ENCODE peak calls at places on chromosomes 7 and 10, in six cellular contexts. S is naive thymus-derived CD4-positive, alpha-beta T cell; E is fibroblast of pulmonary artery; H is foreskin fibroblast; O is tibial nerve; K is IMR-90. N is an unnamed sample.

GRCh38 chr10:77553966-77554365 is 83.6 kb downstream of the KCNMA1 start:
- DNase-seq in K (no peak), O (no peak), S (no peak), H (no peak), E (no peak), N (no peak)

GRCh38 chr7:123639646-123640045 is 16.0 kb upstream of the LMOD2 start:
- DNase-seq in E (no peak), O (no peak), S (no peak), K (no peak), H (no peak), N (no peak)

GRCh38 chr10:62231371-62231770 is 37.3 kb downstream of the RTKN2 start:
- DNase-seq in K (peak; percentile 92), S (no peak), O (no peak), E (peak; percentile 91), H (peak; percentile 65), N (no peak)

GRCh38 chr10:17179002-17179401 is 22.5 kb downstream of the TRDMT1 start:
- DNase-seq in K (peak; percentile 40), S (no peak), O (no peak), E (peak; percentile 49), H (no peak), N (no peak)

GRCh38 chr7:27839099-27839498 is 99.1 kb downstream of the TAX1BP1 start:
- DNase-seq in H (no peak), E (no peak), S (no peak), O (no peak), K (no peak), N (no peak)

GRCh38 chr7:113548561-113548960 is 370.2 kb downstream of the PPP1R3A start:
- DNase-seq in E (no peak), S (no peak), H (no peak), O (no peak), K (no peak), N (no peak)

GRCh38 chr7:57789130-57789529 is 339.2 kb downstream of the ZNF716 start:
- DNase-seq in E (no peak), S (no peak), K (no peak), H (no peak), O (no peak), N (no peak)

GRCh38 chr10:49164587-49165188 is 23.5 kb downstream of the TMEM273 start:
- DNase-seq in E (peak; percentile 40), O (no peak), H (no peak), K (peak; percentile 35), S (no peak), N (peak; percentile 31)

GRCh38 chr7:45622058-45622457 is 47.9 kb downstream of the ADCY1 start:
- DNase-seq in S (no peak), K (no peak), E (no peak), H (no peak), O (no peak), N (no peak)

GRCh38 chr7:42691030-42691639 is 220.7 kb downstream of the C7orf25 start:
- DNase-seq in H (peak; percentile 63), E (peak; percentile 84), O (peak; percentile 20), S (no peak), K (peak; percentile 39), N (peak; percentile 27)

GRCh38 chr7:47444376-47445098 is 137.4 kb downstream of the TNS3 start:
- DNase-seq in O (peak; percentile 40), H (no peak), K (no peak), S (no peak), E (peak; percentile 47), N (no peak)

GRCh38 chr10:91880310-91880709 is 29.0 kb downstream of the FGFBP3 start:
- DNase-seq in H (no peak), K (no peak), O (no peak), S (no peak), E (no peak), N (peak; percentile 22)

GRCh38 chr7:562394-562675 is 42.7 kb upstream of the PDGFA start:
- DNase-seq in S (no peak), H (no peak), K (no peak), E (no peak), O (no peak), N (no peak)

GRCh38 chr7:27929127-27929526 is 189.2 kb downstream of the TAX1BP1 start:
- DNase-seq in S (no peak), K (no peak), H (no peak), O (no peak), E (no peak), N (no peak)

GRCh38 chr7:101630591-101630990 is 1.5 kb upstream of the MYL10 start:
- DNase-seq in O (no peak), S (no peak), E (peak; percentile 16), H (no peak), K (peak; percentile 18), N (no peak)

GRCh38 chr10:125057158-125058001 is 103.0 kb downstream of the CTBP2 start:
- DNase-seq in S (no peak), K (peak; percentile 99), E (peak; percentile 98), O (peak; percentile 76), H (peak; percentile 98), N (peak; percentile 58)

GRCh38 chr10:63520463-63521388 is 475 bp upstream of the REEP3 start:
- DNase-seq in H (peak; percentile 68), E (peak; percentile 72), K (peak; percentile 28), O (no peak), S (peak; percentile 34), N (peak; percentile 64)

GRCh38 chr10:113941140-113941539 is 86.7 kb downstream of the NHLRC2 start:
- DNase-seq in S (no peak), E (no peak), O (no peak), K (no peak), H (no peak), N (no peak)

DNA sequence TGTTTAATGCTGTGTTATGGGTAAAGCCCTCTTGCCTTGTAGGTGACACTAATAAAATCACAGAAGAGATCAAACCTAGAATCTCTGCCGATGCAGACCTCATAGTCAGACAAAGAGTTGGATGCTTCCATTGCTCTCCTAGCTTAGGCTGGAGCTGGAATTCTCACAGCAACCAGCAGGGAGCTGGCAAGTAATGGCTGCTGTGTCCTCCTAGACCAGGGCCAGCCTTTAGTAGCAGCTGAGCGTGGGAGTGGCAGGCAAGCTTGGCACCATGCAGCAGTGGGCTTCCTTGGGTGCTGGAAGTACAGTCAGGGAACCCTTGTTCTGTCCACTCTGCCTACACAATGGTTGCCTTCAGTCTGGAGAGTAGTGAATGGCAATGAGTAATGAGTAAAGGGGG is 598.3 kb upstream of the GALNT17 start:
- DNase-seq in E (no peak), H (no peak), K (no peak), S (no peak), O (no peak), N (no peak)
- H3K4me3 ChIP-seq in E (no peak overlapping the region), H (no peak overlapping the region), K (no peak overlapping the region), S (no peak overlapping the region), O (no peak overlapping the region), N (no peak overlapping the region)

GRCh38 chr7:131357282-131357880 is 29.7 kb downstream of the MKLN1 start:
- DNase-seq in H (no peak), S (no peak), K (no peak), O (no peak), E (no peak), N (no peak)
- H3K4me3 ChIP-seq in H (no peak overlapping the region), S (no peak overlapping the region), K (no peak overlapping the region), O (no peak overlapping the region), E (no peak overlapping the region), N (no peak overlapping the region)

GRCh38 chr7:31937982-31938381 is 132.2 kb downstream of the PDE1C start:
- DNase-seq in O (no peak), K (no peak), S (no peak), H (no peak), E (no peak), N (no peak)

GRCh38 chr7:31938650-31939049 is 131.6 kb downstream of the PDE1C start:
- DNase-seq in O (no peak), H (no peak), K (peak; percentile 45), E (no peak), S (no peak), N (no peak)

GRCh38 chr7:31939076-31939475 is 131.1 kb downstream of the PDE1C start:
- DNase-seq in K (no peak), H (no peak), S (no peak), E (no peak), O (no peak), N (no peak)

GRCh38 chr7:31935671-31936070 is 134.5 kb downstream of the PDE1C start:
- DNase-seq in K (no peak), H (no peak), E (no peak), S (no peak), O (no peak), N (no peak)

DNA sequence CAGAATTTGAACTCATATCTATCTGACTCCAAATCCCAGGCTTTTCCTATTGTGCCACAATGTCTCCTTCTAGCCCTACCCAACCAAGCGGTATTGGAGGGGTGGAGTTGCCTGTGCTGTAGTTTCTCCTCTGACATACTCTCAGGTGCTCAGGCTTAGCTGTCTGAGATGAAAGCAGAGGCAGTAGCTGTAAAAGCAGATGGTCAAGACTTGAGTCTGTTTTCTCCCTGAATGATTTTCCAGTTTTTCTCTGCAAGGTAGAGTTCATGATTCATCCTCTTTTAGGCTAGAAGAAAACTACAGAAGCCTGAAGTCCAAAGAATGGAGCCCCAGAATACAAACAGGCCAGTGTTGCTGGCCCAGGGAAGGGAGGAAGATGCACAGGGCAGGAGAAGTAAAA is 130.0 kb downstream of the PDE1C start:
- DNase-seq in H (no peak), K (no peak), O (no peak), S (no peak), E (no peak), N (no peak)
- H3K4me3 ChIP-seq in H (no peak overlapping the region), K (no peak overlapping the region), O (no peak overlapping the region), S (no peak overlapping the region), E (no peak overlapping the region), N (no peak overlapping the region)

GRCh38 chr7:2794836-2795636 is 49.1 kb downstream of the GNA12 start:
- DNase-seq in H (no peak), K (no peak), O (no peak), E (no peak), S (no peak), N (no peak)

GRCh38 chr7:2799253-2799652 is 44.9 kb downstream of the GNA12 start:
- DNase-seq in O (no peak), K (no peak), S (no peak), E (no peak), H (no peak), N (no peak)

GRCh38 chr7:2798669-2799068 is 45.4 kb downstream of the GNA12 start:
- DNase-seq in S (no peak), K (no peak), O (no peak), H (no peak), E (no peak), N (no peak)

GRCh38 chr7:2795906-2796305 is 48.2 kb downstream of the GNA12 start:
- DNase-seq in S (no peak), O (no peak), E (no peak), K (no peak), H (no peak), N (no peak)

DNA sequence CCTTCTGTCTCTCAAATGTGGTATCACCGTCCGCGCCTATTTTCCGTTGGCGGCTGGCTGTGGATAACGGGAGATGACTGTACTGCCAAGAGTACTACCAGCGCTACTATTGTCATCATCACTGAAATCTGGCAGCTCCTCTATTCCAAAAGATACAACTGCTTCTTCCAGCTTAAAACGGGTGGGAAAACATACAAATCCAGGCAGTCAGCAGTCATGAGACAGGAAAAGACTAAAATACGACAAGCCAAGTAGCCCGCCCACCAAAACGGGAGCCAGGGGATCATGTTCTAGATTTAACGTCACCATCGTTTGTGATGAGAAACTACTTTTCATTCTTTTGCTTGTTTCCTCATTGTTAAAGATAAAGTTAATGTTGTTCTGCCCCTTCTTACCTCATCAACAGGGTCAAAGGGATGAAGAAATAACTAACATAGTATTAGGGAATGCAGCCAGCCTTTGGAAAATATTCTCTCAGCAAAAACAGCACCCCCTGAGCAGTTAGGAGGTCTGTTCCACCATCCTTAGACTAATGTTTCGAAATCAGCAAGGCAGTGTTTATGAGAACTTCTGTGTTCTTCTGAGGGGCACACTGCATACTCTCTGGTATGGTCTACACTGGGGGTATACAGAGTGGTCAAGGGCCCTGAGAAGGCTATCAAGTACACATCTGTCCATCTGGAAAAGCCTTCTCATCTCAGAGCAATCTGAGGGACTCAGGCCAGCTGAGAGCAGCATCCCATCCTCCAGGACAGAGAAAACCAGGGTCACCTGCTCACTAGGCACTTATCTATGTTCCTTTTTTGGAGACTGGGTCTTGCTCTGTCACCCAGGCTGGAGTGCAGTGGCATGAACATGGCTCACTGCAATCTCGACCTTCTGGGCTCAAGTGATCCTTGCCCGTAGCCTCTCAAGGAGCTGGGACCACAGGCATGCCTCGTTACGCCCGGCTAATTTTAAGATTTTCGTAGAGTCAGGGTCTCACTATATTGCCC is 47.5 kb downstream of the GNA12 start:
- DNase-seq in E (peak; percentile 99), S (no peak), K (peak; percentile 94), O (peak; percentile 80), H (peak; percentile 34), N (peak; percentile 43)
- H3K4me3 ChIP-seq in E (peak overlapping the region; percentile 12), S (no peak overlapping the region), K (no peak overlapping the region), O (no peak overlapping the region), H (no peak overlapping the region), N (no peak overlapping the region)